ENCODE peak calls at places on chromosome 14, in seven cellular contexts. One of them, this sample, is unnamed. For H3K4me1, the result is how much of the 10 kb centered on the place peaks cover.

GRCh38 chr14:54011001-54011400 is 54.4 kb upstream of the BMP4 start:
- DNase-seq in stomach: no peak
- DNase-seq in heart left ventricle: no peak
- DNase-seq in Peyer's patch: no peak
- DNase-seq in CD8-positive, alpha-beta T cell: no peak
- DNase-seq in transverse colon: no peak
- DNase-seq in adrenal gland: no peak
- DNase-seq in this sample: no peak

GRCh38 chr14:38210168-38210567 is 2.5 kb downstream of the SSTR1 start:
- DNase-seq in heart left ventricle: no peak
- DNase-seq in stomach: peak
- DNase-seq in CD8-positive, alpha-beta T cell: no peak
- DNase-seq in Peyer's patch: no peak
- DNase-seq in transverse colon: no peak
- DNase-seq in adrenal gland: no peak
- DNase-seq in this sample: no peak

GRCh38 chr14:77311217-77311616 is 9.5 kb downstream of the POMT2 start:
- DNase-seq in adrenal gland: no peak
- DNase-seq in CD8-positive, alpha-beta T cell: no peak
- DNase-seq in heart left ventricle: no peak
- DNase-seq in transverse colon: no peak
- DNase-seq in Peyer's patch: no peak
- DNase-seq in stomach: no peak
- DNase-seq in this sample: peak

GRCh38 chr14:93041002-93041401 is 74.7 kb downstream of the ITPK1 start:
- DNase-seq in adrenal gland: no peak
- DNase-seq in Peyer's patch: no peak
- DNase-seq in heart left ventricle: no peak
- DNase-seq in CD8-positive, alpha-beta T cell: no peak
- DNase-seq in transverse colon: no peak
- DNase-seq in stomach: no peak
- DNase-seq in this sample: no peak

GRCh38 chr14:56998728-56999127 is 188.4 kb upstream of the OTX2 start:
- DNase-seq in transverse colon: no peak
- DNase-seq in heart left ventricle: no peak
- DNase-seq in Peyer's patch: no peak
- DNase-seq in adrenal gland: no peak
- DNase-seq in stomach: no peak
- DNase-seq in CD8-positive, alpha-beta T cell: no peak
- DNase-seq in this sample: no peak

GRCh38 chr14:105087308-105087962 is 22.2 kb upstream of the GPR132 start:
- DNase-seq in heart left ventricle: peak
- DNase-seq in stomach: peak
- DNase-seq in CD8-positive, alpha-beta T cell: no peak
- DNase-seq in adrenal gland: no peak
- DNase-seq in Peyer's patch: peak
- DNase-seq in transverse colon: no peak
- DNase-seq in this sample: peak

GRCh38 chr14:70317969-70318634 is 41.4 kb downstream of the COX16 start:
- DNase-seq in transverse colon: peak
- DNase-seq in heart left ventricle: no peak
- DNase-seq in stomach: peak
- DNase-seq in Peyer's patch: no peak
- DNase-seq in CD8-positive, alpha-beta T cell: no peak
- DNase-seq in adrenal gland: peak
- DNase-seq in this sample: peak

GRCh38 chr14:37144729-37145363 is 27.6 kb downstream of the SLC25A21 start:
- DNase-seq in transverse colon: no peak
- DNase-seq in Peyer's patch: no peak
- DNase-seq in heart left ventricle: no peak
- DNase-seq in CD8-positive, alpha-beta T cell: no peak
- DNase-seq in stomach: no peak
- DNase-seq in adrenal gland: no peak
- DNase-seq in this sample: no peak

GRCh38 chr14:67668559-67668958 is 5.9 kb downstream of the VTI1B start:
- DNase-seq in Peyer's patch: no peak
- DNase-seq in transverse colon: no peak
- DNase-seq in stomach: no peak
- DNase-seq in CD8-positive, alpha-beta T cell: no peak
- DNase-seq in adrenal gland: no peak
- DNase-seq in heart left ventricle: no peak
- DNase-seq in this sample: no peak

GRCh38 chr14:69132513-69133181 is 20.3 kb downstream of the DCAF5 start:
- DNase-seq in stomach: no peak
- DNase-seq in CD8-positive, alpha-beta T cell: no peak
- DNase-seq in Peyer's patch: no peak
- DNase-seq in heart left ventricle: no peak
- DNase-seq in transverse colon: no peak
- DNase-seq in adrenal gland: no peak
- DNase-seq in this sample: peak

GRCh38 chr14:44945264-44945663 is 16.5 kb downstream of the KLHL28 start:
- DNase-seq in stomach: no peak
- DNase-seq in transverse colon: no peak
- DNase-seq in Peyer's patch: no peak
- DNase-seq in CD8-positive, alpha-beta T cell: no peak
- DNase-seq in heart left ventricle: no peak
- DNase-seq in adrenal gland: no peak
- DNase-seq in this sample: peak

GRCh38 chr14:75689012-75689411 is 28.0 kb downstream of the TTLL5 start:
- DNase-seq in Peyer's patch: no peak
- DNase-seq in heart left ventricle: peak
- DNase-seq in transverse colon: no peak
- DNase-seq in adrenal gland: no peak
- DNase-seq in CD8-positive, alpha-beta T cell: no peak
- DNase-seq in stomach: no peak
- DNase-seq in this sample: no peak

GRCh38 chr14:91063119-91063518 is 2.7 kb upstream of the RPS6KA5 start:
- DNase-seq in adrenal gland: no peak
- DNase-seq in Peyer's patch: no peak
- DNase-seq in heart left ventricle: no peak
- DNase-seq in stomach: no peak
- DNase-seq in transverse colon: no peak
- DNase-seq in CD8-positive, alpha-beta T cell: no peak
- DNase-seq in this sample: no peak

GRCh38 chr14:58752782-58753181 is 115.0 kb downstream of the DACT1 start:
- DNase-seq in adrenal gland: peak
- DNase-seq in Peyer's patch: peak
- DNase-seq in heart left ventricle: peak
- DNase-seq in transverse colon: peak
- DNase-seq in CD8-positive, alpha-beta T cell: no peak
- DNase-seq in stomach: peak
- DNase-seq in this sample: no peak

GRCh38 chr14:28012629-28013415 is 753.8 kb upstream of the FOXG1 start:
- DNase-seq in stomach: no peak
- DNase-seq in Peyer's patch: no peak
- DNase-seq in CD8-positive, alpha-beta T cell: no peak
- DNase-seq in heart left ventricle: no peak
- DNase-seq in adrenal gland: no peak
- DNase-seq in transverse colon: no peak
- DNase-seq in this sample: peak

GRCh38 chr14:34231626-34232025 is 230.4 kb downstream of the SPTSSA start:
- DNase-seq in heart left ventricle: peak
- DNase-seq in transverse colon: peak
- DNase-seq in Peyer's patch: no peak
- DNase-seq in stomach: peak
- DNase-seq in adrenal gland: no peak
- DNase-seq in CD8-positive, alpha-beta T cell: no peak
- DNase-seq in this sample: no peak

DNA sequence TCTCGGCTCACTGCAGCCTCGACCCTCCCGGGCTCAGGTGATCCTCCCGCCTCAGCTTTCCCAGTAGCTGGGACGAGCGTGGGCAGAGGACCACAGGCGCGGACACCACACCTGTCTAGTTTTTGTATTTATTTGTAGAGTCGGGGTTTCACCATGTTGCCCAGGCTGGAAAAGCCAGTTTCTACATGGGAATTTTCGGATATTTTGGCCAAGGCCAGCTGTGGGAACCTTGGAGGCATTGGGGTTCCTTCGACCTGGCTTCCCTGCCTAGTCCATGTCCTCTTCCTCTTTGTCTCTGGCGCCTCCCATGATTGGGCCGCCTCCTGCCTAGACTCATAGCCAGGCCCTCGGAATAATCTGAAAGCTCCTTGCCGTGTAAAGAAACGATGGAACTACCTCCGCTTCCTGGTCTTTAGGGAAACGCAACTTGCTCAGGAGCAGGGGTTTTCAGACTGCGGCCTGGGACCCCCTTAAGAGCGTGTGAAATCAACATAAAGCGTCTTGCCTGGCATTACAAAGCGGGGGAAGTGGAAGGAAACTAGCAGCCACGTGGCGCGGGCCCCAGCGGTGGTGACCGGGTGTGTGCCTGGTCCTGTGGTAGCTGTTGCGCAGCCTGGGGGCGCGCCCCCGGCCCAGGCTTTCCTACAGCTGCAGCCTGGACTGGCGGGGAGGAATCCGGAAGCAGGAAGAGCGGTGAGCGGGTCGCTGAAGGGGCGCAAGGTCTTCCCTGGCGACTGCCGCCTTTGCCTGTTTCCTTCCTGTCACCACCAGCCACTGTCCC is 1.4 kb upstream of the HSP90AA1 start:
- DNase-seq in transverse colon: peak
- DNase-seq in heart left ventricle: peak
- DNase-seq in adrenal gland: peak
- DNase-seq in Peyer's patch: peak
- DNase-seq in stomach: peak
- DNase-seq in CD8-positive, alpha-beta T cell: peak
- DNase-seq in this sample: no peak
- TF ChIP-seq CTCF in transverse colon: no peak
- TF ChIP-seq CTCF in heart left ventricle: no peak
- TF ChIP-seq CTCF in adrenal gland: no peak
- TF ChIP-seq CTCF in Peyer's patch: no peak
- TF ChIP-seq CTCF in stomach: no peak
- TF ChIP-seq CTCF in CD8-positive, alpha-beta T cell: no peak
- TF ChIP-seq CTCF in this sample: no peak

GRCh38 chr14:24576178-24576577 is at the start of gene CTSG:
- DNase-seq in transverse colon: no peak
- DNase-seq in stomach: no peak
- DNase-seq in Peyer's patch: no peak
- DNase-seq in CD8-positive, alpha-beta T cell: no peak
- DNase-seq in heart left ventricle: no peak
- DNase-seq in adrenal gland: no peak
- DNase-seq in this sample: no peak

GRCh38 chr14:24578558-24578957 is 2.5 kb upstream of the CTSG start:
- DNase-seq in adrenal gland: no peak
- DNase-seq in heart left ventricle: no peak
- DNase-seq in CD8-positive, alpha-beta T cell: no peak
- DNase-seq in Peyer's patch: no peak
- DNase-seq in stomach: no peak
- DNase-seq in transverse colon: no peak
- DNase-seq in this sample: no peak

GRCh38 chr14:24574206-24574774 is 1.8 kb downstream of the CTSG start:
- DNase-seq in CD8-positive, alpha-beta T cell: no peak
- DNase-seq in Peyer's patch: no peak
- DNase-seq in heart left ventricle: no peak
- DNase-seq in adrenal gland: no peak
- DNase-seq in stomach: no peak
- DNase-seq in transverse colon: no peak
- DNase-seq in this sample: no peak

DNA sequence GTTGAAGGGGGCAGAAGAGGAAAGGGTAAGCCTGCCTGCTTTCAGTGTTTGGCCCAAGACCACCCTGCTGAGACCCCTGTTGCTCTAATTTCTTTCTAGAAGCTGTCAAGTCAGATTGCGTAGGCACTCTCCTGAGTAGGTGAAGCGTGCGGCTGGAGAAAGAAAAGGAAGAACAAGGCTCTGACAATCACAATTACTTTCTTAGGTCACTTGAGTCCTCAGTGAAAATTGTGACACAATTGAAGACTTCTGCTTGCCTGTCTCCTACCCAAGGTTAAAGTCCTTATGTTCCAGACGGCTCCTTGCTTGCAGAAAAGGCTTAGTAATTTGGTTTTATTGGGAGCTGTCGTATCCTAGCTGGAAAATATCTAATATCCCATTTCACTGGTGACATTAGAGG is 716 bp upstream of the CTSG start:
- DNase-seq in stomach: no peak
- DNase-seq in Peyer's patch: no peak
- DNase-seq in adrenal gland: no peak
- DNase-seq in transverse colon: no peak
- DNase-seq in heart left ventricle: no peak
- DNase-seq in CD8-positive, alpha-beta T cell: no peak
- DNase-seq in this sample: no peak
- H3K27ac ChIP-seq in stomach: no peak
- H3K27ac ChIP-seq in Peyer's patch: no peak
- H3K27ac ChIP-seq in adrenal gland: no peak
- H3K27ac ChIP-seq in transverse colon: no peak
- H3K27ac ChIP-seq in heart left ventricle: no peak
- H3K27ac ChIP-seq in CD8-positive, alpha-beta T cell: no peak
- H3K27ac ChIP-seq in this sample: no peak

DNA sequence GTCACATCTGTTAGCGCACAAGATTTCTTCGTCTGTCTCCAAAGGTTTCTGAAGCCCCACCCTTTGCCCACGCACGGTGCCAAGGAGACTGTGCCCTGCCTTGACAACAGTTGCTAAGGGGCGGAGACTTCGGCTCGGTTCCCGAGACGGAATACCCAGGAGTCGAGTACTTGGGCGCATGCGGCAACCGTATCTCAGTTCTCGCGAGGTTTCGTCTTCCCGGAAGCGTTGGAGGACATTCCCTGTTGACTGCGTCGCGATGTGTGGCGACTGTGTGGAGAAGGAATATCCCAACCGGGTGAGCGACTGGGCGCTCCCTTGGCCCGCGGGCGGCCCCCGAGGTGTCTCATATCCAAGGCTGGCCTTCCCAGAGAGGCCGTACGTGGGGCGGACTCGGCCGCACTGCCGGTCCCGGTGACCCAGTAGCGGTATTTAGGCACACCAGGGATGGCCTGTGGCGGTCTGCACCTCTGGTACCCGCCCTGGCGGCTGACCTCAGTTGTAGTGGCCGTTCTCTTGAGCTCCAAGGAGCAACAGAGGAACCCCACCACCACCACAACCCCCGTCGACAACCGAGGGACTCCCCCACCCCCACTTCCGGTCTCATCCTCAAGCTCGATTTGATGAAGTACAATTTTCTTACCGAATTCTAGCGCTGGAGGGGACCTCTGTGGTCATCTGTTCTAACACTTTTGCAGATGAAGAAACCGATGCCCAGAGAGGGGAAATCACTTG is at the start of gene CHURC1:
- DNase-seq in transverse colon: peak
- DNase-seq in CD8-positive, alpha-beta T cell: peak
- DNase-seq in adrenal gland: peak
- DNase-seq in stomach: peak
- DNase-seq in heart left ventricle: peak
- DNase-seq in Peyer's patch: peak
- DNase-seq in this sample: peak
- H3K4me1 ChIP-seq in transverse colon: under half
- H3K4me1 ChIP-seq in CD8-positive, alpha-beta T cell: under half
- H3K4me1 ChIP-seq in adrenal gland: under half
- H3K4me1 ChIP-seq in stomach: under half
- H3K4me1 ChIP-seq in heart left ventricle: under half
- H3K4me1 ChIP-seq in Peyer's patch: under half
- H3K4me1 ChIP-seq in this sample: under half

DNA sequence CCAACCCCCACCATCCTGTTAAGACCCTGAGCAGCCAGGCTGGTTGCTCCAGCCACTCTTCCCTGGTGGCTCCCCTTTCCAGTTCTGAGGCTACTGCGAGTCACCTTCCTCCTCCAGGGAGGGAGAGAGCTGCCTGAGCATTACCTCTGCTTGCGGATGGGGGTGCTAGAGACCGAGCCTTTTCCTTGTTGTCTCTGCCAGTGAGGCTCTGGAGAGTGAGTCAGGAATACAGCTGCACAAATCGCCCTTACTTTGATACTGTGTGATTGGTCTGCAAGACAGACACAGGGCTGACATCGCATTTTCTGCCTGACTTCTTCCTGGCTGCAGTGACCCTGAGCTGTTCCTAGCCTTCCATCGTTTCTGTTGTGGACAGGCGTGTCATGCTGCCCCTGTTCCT is 94.3 kb downstream of the SLC25A47 start:
- DNase-seq in stomach: peak
- DNase-seq in Peyer's patch: peak
- DNase-seq in adrenal gland: peak
- DNase-seq in transverse colon: peak
- DNase-seq in heart left ventricle: no peak
- DNase-seq in CD8-positive, alpha-beta T cell: no peak
- DNase-seq in this sample: peak
- TF ChIP-seq CTCF in stomach: peak
- TF ChIP-seq CTCF in Peyer's patch: peak
- TF ChIP-seq CTCF in adrenal gland: peak
- TF ChIP-seq CTCF in transverse colon: peak
- TF ChIP-seq CTCF in heart left ventricle: peak
- TF ChIP-seq CTCF in CD8-positive, alpha-beta T cell: no peak
- TF ChIP-seq CTCF in this sample: peak